ENCODE peak calls at places on chromosomes 13 and 19, in eight cellular contexts. P, B, I, Q, E, F, T and Z are unnamed samples.
A peak's percentile ranks its signal among the peaks of the same experiment; 100 is the strongest.

GRCh38 chr19:44499559-44499958 is 763 bp downstream of the ZNF180 start:
- DNase-seq in P (no peak), B (no peak), I (no peak), Q (no peak), E (no peak), F (no peak), T (no peak), Z (no peak)

GRCh38 chr19:18865973-18866799 is 29.8 kb downstream of the CERS1 start:
- DNase-seq in P (peak; percentile 80), B (peak; percentile 72), I (no peak), Q (no peak), E (no peak), F (peak; percentile 91), T (peak; percentile 92), Z (peak; percentile 88)

GRCh38 chr19:3818918-3819317 is 32.7 kb upstream of the MATK start:
- DNase-seq in P (no peak), B (no peak), I (no peak), Q (no peak), E (no peak), F (no peak), T (no peak), Z (no peak)

GRCh38 chr19:17358395-17358794 is 18.7 kb downstream of the PLVAP start:
- DNase-seq in P (no peak), B (no peak), I (no peak), Q (no peak), E (no peak), F (no peak), T (no peak), Z (no peak)

GRCh38 chr13:41691276-41691675 is 233.9 kb downstream of the RGCC start:
- DNase-seq in P (no peak), B (no peak), I (no peak), Q (no peak), E (no peak), F (no peak), T (no peak), Z (no peak)

GRCh38 chr19:11038511-11038910 is 50.8 kb upstream of the LDLR start:
- DNase-seq in P (no peak), B (no peak), I (no peak), Q (no peak), E (no peak), F (no peak), T (no peak), Z (no peak)

GRCh38 chr13:29524176-29524575 is 71.3 kb downstream of the SLC7A1 start:
- DNase-seq in P (no peak), B (no peak), I (no peak), Q (no peak), E (no peak), F (no peak), T (no peak), Z (no peak)

GRCh38 chr13:27425151-27425917 is 915 bp downstream of the GTF3A start:
- DNase-seq in P (no peak), B (no peak), I (no peak), Q (no peak), E (no peak), F (no peak), T (no peak), Z (no peak)

GRCh38 chr19:3121396-3121795 is 14.4 kb upstream of the GNA15 start:
- DNase-seq in P (peak; percentile 26), B (no peak), I (no peak), Q (no peak), E (no peak), F (no peak), T (no peak), Z (no peak)

GRCh38 chr19:17846146-17846545 is 1.6 kb downstream of the JAK3 start:
- DNase-seq in P (no peak), B (no peak), I (peak; percentile 19), Q (no peak), E (no peak), F (no peak), T (no peak), Z (no peak)

GRCh38 chr13:19117913-19118739 is 63.5 kb downstream of the TUBA3C start:
- DNase-seq in P (no peak), B (no peak), I (no peak), Q (no peak), E (no peak), F (no peak), T (no peak), Z (no peak)

GRCh38 chr13:110298566-110299321 is 8.2 kb downstream of the COL4A1 start:
- DNase-seq in P (no peak), B (no peak), I (no peak), Q (no peak), E (no peak), F (no peak), T (no peak), Z (peak; percentile 46)

GRCh38 chr19:5285955-5286354 is 54.7 kb downstream of the PTPRS start:
- DNase-seq in P (no peak), B (no peak), I (no peak), Q (no peak), E (no peak), F (no peak), T (no peak), Z (no peak)

GRCh38 chr19:51357952-51358351 is 8.2 kb downstream of the ETFB start:
- DNase-seq in P (peak; percentile 25), B (no peak), I (no peak), Q (no peak), E (no peak), F (no peak), T (no peak), Z (no peak)

GRCh38 chr13:111139452-111139851 is 24.3 kb downstream of the ARHGEF7 start:
- DNase-seq in P (no peak), B (no peak), I (no peak), Q (no peak), E (no peak), F (no peak), T (no peak), Z (no peak)

GRCh38 chr13:40164137-40164536 is 502.3 kb downstream of the FOXO1 start:
- DNase-seq in P (no peak), B (no peak), I (no peak), Q (no peak), E (no peak), F (no peak), T (no peak), Z (no peak)
- TF ChIP-seq CTCF in P (no peak), B (no peak), I (no peak), Q (no peak), E (no peak), F (no peak), T (no peak), Z (no peak)

GRCh38 chr13:85261757-85262346 is 537.4 kb downstream of the SLITRK6 start:
- DNase-seq in P (no peak), B (no peak), I (no peak), Q (no peak), E (no peak), F (no peak), T (no peak), Z (no peak)
- TF ChIP-seq CTCF in P (no peak), B (peak; percentile 28), I (peak; percentile 18), Q (no peak), E (peak; percentile 33), F (no peak), T (no peak), Z (peak; percentile 59)

GRCh38 chr19:36113895-36114762 is 546 bp downstream of the POLR2I start:
- DNase-seq in P (no peak), B (no peak), I (no peak), Q (no peak), E (no peak), F (no peak), T (no peak), Z (peak; percentile 9)
- TF ChIP-seq CTCF in P (no peak), B (no peak), I (peak; percentile 13), Q (no peak), E (peak; percentile 9), F (peak; percentile 34), T (peak; percentile 14), Z (no peak)

DNA sequence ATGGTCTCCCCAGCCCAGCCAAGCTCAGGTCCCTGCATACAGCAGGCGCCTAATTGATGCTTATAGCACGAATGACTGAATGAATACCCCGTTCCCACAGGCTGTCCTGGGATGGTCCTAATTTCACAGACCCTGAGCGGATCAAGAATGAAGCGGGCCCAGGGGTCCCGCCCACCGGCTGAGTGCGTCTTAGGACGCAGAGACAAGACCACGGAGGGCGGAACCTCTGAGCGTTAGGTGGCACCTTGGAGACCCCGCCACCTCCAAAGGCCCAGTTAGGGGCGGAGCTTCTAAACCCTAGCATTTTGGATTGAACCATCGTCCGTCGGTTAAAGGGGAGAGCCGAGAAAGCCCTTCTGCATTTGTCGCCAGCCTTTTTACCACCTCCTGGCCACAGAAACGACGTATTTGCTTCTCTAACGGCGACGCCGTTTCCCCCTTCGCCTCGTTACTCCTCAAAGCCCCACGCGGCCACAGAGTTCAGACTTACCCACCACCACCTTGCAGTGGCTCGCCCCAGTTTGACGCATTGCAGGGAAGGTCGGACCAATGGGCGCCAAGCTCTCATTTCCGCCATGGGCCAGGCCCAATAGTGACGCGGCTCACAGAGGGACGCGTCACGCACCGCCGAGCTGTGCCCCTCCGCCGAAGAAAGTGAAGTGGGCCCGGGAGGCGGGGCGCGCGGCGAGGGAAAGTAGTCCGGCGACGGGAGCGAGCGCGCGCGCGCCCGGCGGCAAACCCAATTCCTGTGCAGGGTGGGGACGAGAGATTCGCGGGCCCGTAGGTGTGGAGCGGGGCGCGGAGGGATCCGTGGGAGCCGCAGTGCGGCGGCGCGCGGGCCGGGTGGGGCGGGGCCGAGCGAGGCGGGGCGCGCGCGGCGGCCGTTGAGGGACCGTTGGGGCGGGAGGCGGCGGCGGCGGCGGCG is 475 bp upstream of the CALM3 start:
- DNase-seq in P (peak; percentile 99), B (peak; percentile 96), I (peak; percentile 85), Q (peak; percentile 89), E (peak; percentile 94), F (peak; percentile 96), T (peak; percentile 94), Z (peak; percentile 96)
- TF ChIP-seq CTCF in P (no peak), B (no peak), I (no peak), Q (no peak), E (no peak), F (no peak), T (no peak), Z (no peak)

GRCh38 chr13:22757530-22758120 is 423.2 kb upstream of the SGCG start:
- DNase-seq in P (no peak), B (no peak), I (no peak), Q (no peak), E (no peak), F (no peak), T (no peak), Z (no peak)
- TF ChIP-seq CTCF in P (no peak), B (peak; percentile 22), I (no peak), Q (no peak), E (no peak), F (no peak), T (peak; percentile 15), Z (peak; percentile 51)

GRCh38 chr19:42606660-42607351 is 12.1 kb upstream of the CEACAM8 start:
- DNase-seq in P (no peak), B (peak; percentile 91), I (no peak), Q (no peak), E (no peak), F (peak; percentile 82), T (peak; percentile 77), Z (peak; percentile 83)
- TF ChIP-seq CTCF in P (peak; percentile 11), B (peak; percentile 71), I (peak; percentile 69), Q (peak; percentile 35), E (peak; percentile 71), F (peak; percentile 82), T (peak; percentile 79), Z (peak; percentile 88)